ENCODE peak calls at places on chromosomes 5 and 9, in nine cellular contexts. D is ACHN; R is EH; I is activated T-helper 1 cell treated with anti-CD3 and anti-CD28 coated beads, Interleukin-12 subunit alpha, Interleukin-12 subunit beta, Interleukin-2, Interleukin-4 antibody, amounts not matched to agents 30 ng/mL and 10 ng/mL and 1 ng/mL, durations not matched to agents 14 hours and 24 hours and 36 hours; G is mucosa of descending colon; L is NCI-H2107; U is right atrium auricular region; Y is GM06990; Z is AG20443. S is an unnamed sample.

GRCh38 chr5:68368686-68369359 is 153.3 kb downstream of the PIK3R1 start:
- DNase-seq in D (no peak), R (no peak), I (no peak), G (no peak), L (no peak), U (no peak), Y (no peak), Z (no peak), S (no peak)

GRCh38 chr5:34756781-34757624 is 82.0 kb upstream of the TTC23L start:
- DNase-seq in D (peak), R (peak), I (no peak), G (peak), L (no peak), U (no peak), Y (no peak), Z (no peak), S (no peak)

GRCh38 chr9:114446036-114446435 is 58.3 kb upstream of the AKNA start:
- DNase-seq in D (no peak), R (peak), I (no peak), G (no peak), L (no peak), U (no peak), Y (no peak), Z (peak), S (no peak)

GRCh38 chr5:176151286-176151685 is 86.9 kb upstream of the SIMC1 start:
- DNase-seq in D (no peak), R (peak), I (no peak), G (no peak), L (no peak), U (no peak), Y (no peak), Z (no peak), S (no peak)

GRCh38 chr9:137519553-137519952 is 30.6 kb downstream of the PNPLA7 start:
- DNase-seq in D (no peak), R (no peak), I (no peak), G (no peak), L (no peak), U (no peak), Y (no peak), Z (no peak), S (no peak)

GRCh38 chr9:4489562-4489918 is 728 bp upstream of the SLC1A1 start:
- DNase-seq in D (peak), R (peak), I (no peak), G (peak), L (no peak), U (no peak), Y (no peak), Z (peak), S (no peak)

GRCh38 chr5:76701298-76701697 is 14.6 kb upstream of the F2R start:
- DNase-seq in D (no peak), R (peak), I (no peak), G (no peak), L (no peak), U (no peak), Y (no peak), Z (peak), S (no peak)

GRCh38 chr9:133938086-133938485 is 54.0 kb downstream of the VAV2 start:
- DNase-seq in D (no peak), R (no peak), I (no peak), G (no peak), L (no peak), U (no peak), Y (no peak), Z (no peak), S (no peak)

GRCh38 chr5:53508125-53508524 is 27.7 kb downstream of the FST start:
- DNase-seq in D (no peak), R (peak), I (no peak), G (no peak), L (no peak), U (no peak), Y (no peak), Z (no peak), S (no peak)

GRCh38 chr5:178081571-178082244 is 31.6 kb upstream of the N4BP3 start:
- DNase-seq in D (no peak), R (no peak), I (no peak), G (no peak), L (no peak), U (no peak), Y (no peak), Z (no peak), S (no peak)

GRCh38 chr9:105047652-105048031 is 119.7 kb upstream of the ABCA1 start:
- DNase-seq in D (no peak), R (no peak), I (no peak), G (no peak), L (no peak), U (no peak), Y (no peak), Z (no peak), S (no peak)

GRCh38 chr9:18394847-18395355 is 79.1 kb upstream of the ADAMTSL1 start:
- DNase-seq in D (no peak), R (no peak), I (no peak), G (no peak), L (no peak), U (no peak), Y (no peak), Z (no peak), S (no peak)

GRCh38 chr5:34563951-34564705 is 92.0 kb upstream of the RAI14 start:
- DNase-seq in D (peak), R (no peak), I (no peak), G (no peak), L (no peak), U (no peak), Y (no peak), Z (no peak), S (no peak)

GRCh38 chr5:35853652-35854051 is 3.0 kb upstream of the IL7R start:
- DNase-seq in D (no peak), R (no peak), I (peak), G (no peak), L (no peak), U (no peak), Y (peak), Z (no peak), S (no peak)

GRCh38 chr5:77129386-77129785 is 42.3 kb upstream of the ZBED3 start:
- DNase-seq in D (peak), R (peak), I (no peak), G (peak), L (no peak), U (no peak), Y (no peak), Z (peak), S (no peak)

GRCh38 chr5:82861705-82862104 is 215.5 kb downstream of the TMEM167A start:
- DNase-seq in D (no peak), R (no peak), I (no peak), G (no peak), L (no peak), U (peak), Y (no peak), Z (peak), S (no peak)

GRCh38 chr9:976805-977360 is 428 bp downstream of the DMRT3 start:
- DNase-seq in D (no peak), R (no peak), I (no peak), G (no peak), L (no peak), U (no peak), Y (peak), Z (no peak), S (no peak)

GRCh38 chr9:92095236-92095635 is 20.0 kb downstream of the SPTLC1 start:
- DNase-seq in D (no peak), R (no peak), I (no peak), G (no peak), L (no peak), U (no peak), Y (no peak), Z (no peak), S (no peak)